ENCODE peak calls at places on chromosomes 1 and 21, in nine cellular contexts. Z is heart left ventricle, O is colonic mucosa, H is brain microvascular endothelial cell, M is left ventricle myocardium inferior, D is fibroblast of lung, T is dorsolateral prefrontal cortex, G is cardiac muscle cell, N is lower lobe of right lung. C is an unnamed sample.

GRCh38 chr1:175434268-175434860 is 241.8 kb upstream of the KIAA0040 start:
- DNase-seq in Z (no peak), O (no peak), H (no peak), M (no peak), D (no peak), T (no peak), G (no peak), N (no peak), C (no peak)

GRCh38 chr1:20442920-20443625 is 42.9 kb downstream of the CAMK2N1 start:
- DNase-seq in Z (no peak), O (no peak), H (no peak), M (no peak), D (no peak), T (no peak), G (no peak), N (no peak), C (no peak)

GRCh38 chr1:91613594-91613993 is 112.9 kb downstream of the CDC7 start:
- DNase-seq in Z (no peak), O (peak; percentile 62), H (no peak), M (no peak), D (no peak), T (no peak), G (no peak), N (no peak), C (no peak)

GRCh38 chr1:59150537-59151386 is 146.1 kb upstream of the FGGY start:
- DNase-seq in Z (peak; percentile 95), O (peak; percentile 46), H (peak; percentile 94), M (peak; percentile 82), D (peak; percentile 100), T (peak; percentile 41), G (peak; percentile 98), N (no peak), C (peak; percentile 67)

GRCh38 chr1:180594723-180595122 is 36.0 kb downstream of the OVAAL start:
- DNase-seq in Z (no peak), O (no peak), H (no peak), M (no peak), D (no peak), T (no peak), G (no peak), N (no peak), C (no peak)

GRCh38 chr1:225468270-225469020 is 40.6 kb upstream of the LBR start:
- DNase-seq in Z (no peak), O (no peak), H (no peak), M (no peak), D (no peak), T (peak; percentile 11), G (no peak), N (no peak), C (no peak)

GRCh38 chr1:46798820-46799219 is at the start of gene CYP4B1:
- DNase-seq in Z (peak; percentile 74), O (peak; percentile 56), H (no peak), M (peak; percentile 85), D (no peak), T (no peak), G (no peak), N (peak; percentile 86), C (peak; percentile 46)

GRCh38 chr1:222886194-222887126 is 71.6 kb downstream of the DISP1 start:
- DNase-seq in Z (no peak), O (no peak), H (no peak), M (no peak), D (no peak), T (no peak), G (no peak), N (no peak), C (no peak)

GRCh38 chr1:39076127-39076798 is 50.1 kb downstream of the NDUFS5 start:
- DNase-seq in Z (peak; percentile 46), O (no peak), H (peak; percentile 69), M (peak; percentile 83), D (peak; percentile 62), T (peak; percentile 41), G (peak; percentile 91), N (no peak), C (peak; percentile 54)

GRCh38 chr1:22137006-22137720 is 5.7 kb downstream of the WNT4 start:
- DNase-seq in Z (no peak), O (no peak), H (no peak), M (no peak), D (peak; percentile 15), T (no peak), G (peak; percentile 54), N (no peak), C (no peak)

GRCh38 chr1:205610036-205610435 is 21.8 kb downstream of the ELK4 start:
- DNase-seq in Z (no peak), O (no peak), H (peak; percentile 49), M (no peak), D (peak; percentile 74), T (no peak), G (peak; percentile 58), N (no peak), C (no peak)

GRCh38 chr1:220786337-220787068 is at the start of gene MTARC1:
- DNase-seq in Z (peak; percentile 83), O (peak; percentile 91), H (no peak), M (peak; percentile 83), D (peak; percentile 57), T (peak; percentile 75), G (peak; percentile 76), N (peak; percentile 82), C (peak; percentile 78)

GRCh38 chr1:7339953-7340352 is 431.1 kb upstream of the VAMP3 start:
- DNase-seq in Z (no peak), O (peak; percentile 38), H (no peak), M (no peak), D (no peak), T (no peak), G (peak; percentile 8), N (no peak), C (no peak)

GRCh38 chr1:2214541-2215241 is 13.4 kb upstream of the SKI start:
- DNase-seq in Z (peak; percentile 78), O (no peak), H (no peak), M (peak; percentile 55), D (no peak), T (no peak), G (no peak), N (peak; percentile 64), C (peak; percentile 60)

DNA sequence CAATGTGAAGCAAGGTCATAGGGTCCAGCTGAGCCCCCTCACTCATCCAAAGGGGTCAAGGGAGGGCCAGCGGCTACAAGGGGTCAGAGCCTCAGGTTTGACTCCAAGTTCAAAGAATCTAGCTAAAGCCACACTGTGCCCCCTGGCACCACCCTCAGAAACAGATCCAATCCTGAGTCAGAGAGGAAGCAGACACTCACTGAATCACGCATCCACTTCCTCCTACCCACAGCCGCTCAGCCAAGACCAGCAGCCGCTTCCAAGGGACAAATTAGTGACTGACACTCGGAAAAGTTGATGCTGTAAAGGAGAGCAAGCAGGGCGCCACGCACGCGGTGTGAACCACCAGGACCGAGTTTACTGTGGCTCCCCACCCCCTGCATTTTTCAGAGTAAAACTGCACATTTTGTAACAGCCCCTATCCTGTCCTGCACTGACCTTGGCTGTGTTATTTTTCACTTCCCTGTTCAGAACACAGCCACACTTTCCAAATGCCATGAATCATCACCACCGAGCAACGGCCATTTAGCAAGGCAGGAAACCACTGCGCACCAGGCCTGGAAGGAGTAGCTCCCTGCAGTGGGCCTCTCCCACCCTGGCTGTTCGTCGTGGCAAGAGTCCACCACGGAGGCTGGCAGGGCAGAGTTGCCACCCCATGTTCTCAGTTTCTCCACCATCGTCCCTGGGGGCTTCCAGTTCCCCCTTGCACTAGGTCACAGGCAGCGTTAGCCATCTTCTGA is 147.8 kb downstream of the TOMM20 start:
- DNase-seq in Z (peak; percentile 89), O (peak; percentile 67), H (peak; percentile 96), M (peak; percentile 74), D (peak; percentile 99), T (no peak), G (peak; percentile 98), N (peak; percentile 86), C (peak; percentile 82)
- H3K4me3 ChIP-seq in Z (peak overlapping the region; percentile 22), O (no peak overlapping the region), H (no peak overlapping the region), M (peak overlapping the region; percentile 36), D (no peak overlapping the region), T (peak overlapping the region; percentile 13), G (no peak overlapping the region), N (peak overlapping the region; percentile 25), C (peak overlapping the region; percentile 10)

DNA sequence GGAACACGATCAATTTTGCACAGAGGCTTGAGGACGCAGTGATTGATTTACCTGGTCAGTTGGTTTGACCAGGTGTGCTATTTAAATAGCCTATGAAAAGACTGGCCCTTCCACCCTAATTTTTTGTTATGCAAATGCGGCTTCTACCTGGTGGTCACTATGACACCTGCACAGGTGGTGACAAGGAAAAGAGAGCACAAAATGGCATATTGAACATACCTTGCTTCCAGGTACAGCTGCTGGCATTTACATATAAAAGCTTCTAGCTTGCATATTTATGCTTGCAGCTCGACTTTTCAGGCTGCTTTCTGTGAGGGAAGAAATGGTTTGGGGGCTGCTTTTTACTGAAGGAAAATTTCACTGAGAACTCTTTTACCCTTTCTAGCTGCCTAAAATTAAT is 15.3 kb upstream of the FMO4 start:
- DNase-seq in Z (no peak), O (no peak), H (no peak), M (no peak), D (no peak), T (no peak), G (no peak), N (no peak), C (no peak)
- TF ChIP-seq CTCF in Z (no peak), O (no peak), H (no peak), M (no peak), D (no peak), T (no peak), G (no peak), N (no peak), C (no peak)

GRCh38 chr21:26165331-26165730 is 5.2 kb downstream of the APP start:
- DNase-seq in Z (no peak), O (no peak), H (no peak), M (no peak), D (peak; percentile 49), T (no peak), G (no peak), N (no peak), C (no peak)
- H3K27ac ChIP-seq in Z (no peak overlapping the region), O (no peak overlapping the region), H (no peak overlapping the region), M (peak overlapping the region; percentile 94), D (no peak overlapping the region), T (peak overlapping the region; percentile 36), G (no peak overlapping the region), N (no peak overlapping the region), C (no peak overlapping the region)

GRCh38 chr1:107229711-107230110 is 88.9 kb downstream of the NTNG1 start:
- DNase-seq in Z (no peak), O (no peak), H (no peak), M (no peak), D (no peak), T (no peak), G (no peak), N (no peak), C (no peak)
- H3K4me3 ChIP-seq in Z (no peak overlapping the region), O (no peak overlapping the region), H (no peak overlapping the region), M (no peak overlapping the region), D (no peak overlapping the region), T (no peak overlapping the region), G (no peak overlapping the region), N (no peak overlapping the region), C (no peak overlapping the region)

GRCh38 chr1:88655685-88656299 is 28.3 kb upstream of the PKN2 start:
- DNase-seq in Z (no peak), O (no peak), H (no peak), M (no peak), D (peak; percentile 13), T (no peak), G (peak; percentile 47), N (no peak), C (no peak)
- TF ChIP-seq CTCF in Z (peak; percentile 66), O (peak; percentile 82), H (peak; percentile 28), M (peak; percentile 77), D (peak; percentile 49), T (peak; percentile 79), G (peak; percentile 55), N (peak; percentile 70), C (peak; percentile 76)

GRCh38 chr1:202036595-202037387 is 26.4 kb downstream of the ELF3 start:
- DNase-seq in Z (no peak), O (no peak), H (no peak), M (no peak), D (no peak), T (no peak), G (no peak), N (no peak), C (no peak)
- H3K27ac ChIP-seq in Z (no peak overlapping the region), O (no peak overlapping the region), H (no peak overlapping the region), M (no peak overlapping the region), D (no peak overlapping the region), T (no peak overlapping the region), G (no peak overlapping the region), N (no peak overlapping the region), C (no peak overlapping the region)

C was measured in heart right ventricle.